ENCODE peak calls at places on chromosomes 4 and X, in nine cellular contexts. D is SJCRH30, M is fibroblast of mammary gland, H is endothelial cell of umbilical vein, S is choroid plexus epithelial cell, F is foreskin fibroblast, P is aorta, T is upper lobe of left lung, N is H7. E is an unnamed sample.

GRCh38 chrX:16465081-16465876 is 184.7 kb upstream of the S100G start:
- DNase-seq in D (no peak), M (peak; percentile 78), H (no peak), S (peak; percentile 41), F (no peak), P (no peak), T (no peak), N (no peak), E (no peak)

GRCh38 chrX:72102760-72103159 is 29.0 kb downstream of the RTL5 start:
- DNase-seq in D (no peak), M (no peak), H (peak; percentile 32), S (no peak), F (no peak), P (no peak), T (no peak), N (no peak), E (no peak)

GRCh38 chr4:112140536-112140935 is 4.7 kb upstream of the FAM241A start:
- DNase-seq in D (no peak), M (no peak), H (no peak), S (peak; percentile 49), F (no peak), P (no peak), T (no peak), N (no peak), E (no peak)

GRCh38 chr4:105145059-105145912 is 1.4 kb upstream of the TET2 start:
- DNase-seq in D (no peak), M (peak; percentile 42), H (peak; percentile 6), S (peak; percentile 18), F (peak; percentile 21), P (no peak), T (no peak), N (no peak), E (no peak)

GRCh38 chrX:33161829-33162228 is 49.5 kb downstream of the DMD start:
- DNase-seq in D (no peak), M (no peak), H (no peak), S (no peak), F (no peak), P (no peak), T (no peak), N (no peak), E (no peak)

GRCh38 chrX:67614006-67614405 is 70.2 kb downstream of the AR start:
- DNase-seq in D (no peak), M (no peak), H (peak; percentile 86), S (peak; percentile 6), F (no peak), P (no peak), T (no peak), N (no peak), E (no peak)

GRCh38 chr4:4390521-4391240 is 3.8 kb downstream of the NSG1 start:
- DNase-seq in D (no peak), M (no peak), H (no peak), S (no peak), F (no peak), P (no peak), T (no peak), N (no peak), E (no peak)

GRCh38 chr4:7045553-7045952 is 2.4 kb downstream of the TADA2B start:
- DNase-seq in D (no peak), M (no peak), H (no peak), S (no peak), F (no peak), P (no peak), T (no peak), N (no peak), E (no peak)

GRCh38 chr4:185513489-185514181 is 21.7 kb downstream of the PDLIM3 start:
- DNase-seq in D (no peak), M (peak; percentile 46), H (peak; percentile 86), S (peak; percentile 88), F (no peak), P (no peak), T (no peak), N (no peak), E (no peak)

GRCh38 chrX:9707306-9708015 is 58.2 kb downstream of the GPR143 start:
- DNase-seq in D (no peak), M (no peak), H (no peak), S (no peak), F (no peak), P (no peak), T (no peak), N (peak; percentile 44), E (no peak)

GRCh38 chr4:7431696-7432530 is 2.8 kb downstream of the PSAPL1 start:
- DNase-seq in D (no peak), M (no peak), H (no peak), S (no peak), F (no peak), P (peak; percentile 25), T (no peak), N (no peak), E (no peak)

GRCh38 chr4:37219251-37219650 is 25.3 kb upstream of the NWD2 start:
- DNase-seq in D (no peak), M (no peak), H (no peak), S (no peak), F (no peak), P (no peak), T (no peak), N (no peak), E (no peak)

GRCh38 chr4:103928370-103928769 is 208.6 kb upstream of the TACR3 start:
- DNase-seq in D (no peak), M (no peak), H (no peak), S (no peak), F (no peak), P (no peak), T (no peak), N (no peak), E (no peak)

GRCh38 chr4:161894493-161895167 is 269.2 kb downstream of the FSTL5 start:
- DNase-seq in D (no peak), M (no peak), H (no peak), S (no peak), F (no peak), P (no peak), T (no peak), N (no peak), E (no peak)

GRCh38 chrX:109812236-109812635 is 79.2 kb upstream of the ACSL4 start:
- DNase-seq in D (no peak), M (no peak), H (no peak), S (no peak), F (no peak), P (no peak), T (no peak), N (no peak), E (no peak)

GRCh38 chrX:47613082-47613481 is 6.6 kb downstream of the SYN1 start:
- DNase-seq in D (no peak), M (no peak), H (no peak), S (no peak), F (no peak), P (no peak), T (no peak), N (no peak), E (no peak)
- H3K4me3 ChIP-seq in D (no peak overlapping the region), M (no peak overlapping the region), H (no peak overlapping the region), S (no peak overlapping the region), F (no peak overlapping the region), P (no peak overlapping the region), T (no peak overlapping the region), N (no peak overlapping the region), E (no peak overlapping the region)

GRCh38 chr4:95540227-95540626 is 8.5 kb downstream of the UNC5C start:
- DNase-seq in D (no peak), M (no peak), H (no peak), S (no peak), F (no peak), P (no peak), T (no peak), N (no peak), E (no peak)

GRCh38 chr4:95537967-95538485 is 10.7 kb downstream of the UNC5C start:
- DNase-seq in D (no peak), M (no peak), H (no peak), S (no peak), F (no peak), P (no peak), T (no peak), N (no peak), E (no peak)

GRCh38 chr4:95541094-95541493 is 7.7 kb downstream of the UNC5C start:
- DNase-seq in D (no peak), M (no peak), H (no peak), S (no peak), F (no peak), P (no peak), T (no peak), N (no peak), E (no peak)

GRCh38 chr4:95537181-95537580 is 11.6 kb downstream of the UNC5C start:
- DNase-seq in D (no peak), M (no peak), H (no peak), S (no peak), F (no peak), P (no peak), T (no peak), N (no peak), E (no peak)

DNA sequence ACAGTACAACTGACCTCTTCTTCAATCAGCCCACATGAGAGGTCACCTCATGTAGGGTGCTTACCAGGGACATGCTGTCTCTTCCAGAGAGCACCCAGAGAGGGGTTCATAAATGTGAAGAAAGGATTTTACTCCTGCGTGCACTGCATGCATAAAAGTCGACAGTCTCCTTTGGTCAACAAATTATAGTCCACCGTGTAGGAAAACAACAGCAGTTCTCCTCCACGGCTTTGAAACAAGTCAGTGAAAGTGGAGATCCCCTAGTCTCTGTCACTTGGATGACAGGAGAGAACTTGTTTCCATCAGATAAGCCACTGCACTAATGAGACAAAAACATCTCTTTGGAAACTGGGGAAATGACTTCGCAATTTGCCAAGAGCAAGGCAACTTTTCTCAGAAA is 9.7 kb downstream of the UNC5C start:
- DNase-seq in D (no peak), M (no peak), H (no peak), S (no peak), F (no peak), P (no peak), T (no peak), N (no peak), E (no peak)
- H3K4me3 ChIP-seq in D (no peak overlapping the region), M (no peak overlapping the region), H (no peak overlapping the region), S (no peak overlapping the region), F (no peak overlapping the region), P (no peak overlapping the region), T (no peak overlapping the region), N (no peak overlapping the region), E (no peak overlapping the region)

GRCh38 chr4:158169516-158169915 is 3.3 kb downstream of the GASK1B start:
- DNase-seq in D (no peak), M (peak; percentile 46), H (peak; percentile 52), S (no peak), F (no peak), P (no peak), T (no peak), N (no peak), E (no peak)
- H3K4me3 ChIP-seq in D (peak overlapping the region; percentile 56), M (peak overlapping the region; percentile 77), H (peak overlapping the region; percentile 53), S (peak overlapping the region; percentile 59), F (peak overlapping the region; percentile 44), P (peak overlapping the region; percentile 89), T (peak overlapping the region; percentile 49), N (no peak overlapping the region), E (peak overlapping the region; percentile 3)

DNA sequence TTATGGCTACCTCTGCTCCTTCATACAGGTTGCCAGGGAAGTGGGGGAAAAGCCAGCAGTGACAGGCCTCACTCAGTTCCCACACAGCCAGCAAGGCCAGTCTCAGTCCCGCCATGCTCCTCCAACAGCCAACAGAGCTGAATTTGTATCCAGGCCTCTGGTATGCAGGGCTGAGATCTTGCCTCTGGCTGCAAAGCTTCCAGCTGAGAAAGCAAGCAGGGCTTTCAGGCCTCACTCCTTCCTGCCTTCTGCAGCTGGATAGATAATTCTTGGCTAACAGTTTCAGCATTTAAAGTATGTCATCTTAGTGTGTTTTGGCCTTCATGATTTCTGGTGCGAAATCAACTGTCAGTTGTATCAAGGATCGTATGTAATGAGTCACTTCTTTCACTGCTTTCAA is 103.6 kb downstream of the GNL3L start:
- DNase-seq in D (no peak), M (peak; percentile 12), H (peak; percentile 0), S (peak; percentile 80), F (no peak), P (no peak), T (no peak), N (no peak), E (no peak)
- H3K4me3 ChIP-seq in D (no peak overlapping the region), M (no peak overlapping the region), H (no peak overlapping the region), S (no peak overlapping the region), F (no peak overlapping the region), P (no peak overlapping the region), T (no peak overlapping the region), N (no peak overlapping the region), E (no peak overlapping the region)